ENCODE peak calls at places on chromosomes 7 and 10, in six cellular contexts. One of them, this sample, is unnamed. For H3K4me1, the result is how much of the 10 kb centered on the place peaks cover.

GRCh38 chr10:93026072-93026471 is 34.5 kb upstream of the CYP26C1 start:
- DNase-seq in tibial nerve: no peak
- DNase-seq in heart right ventricle: no peak
- DNase-seq in hepatocyte: no peak
- DNase-seq in heart left ventricle: no peak
- DNase-seq in lung: no peak
- DNase-seq in this sample: no peak

GRCh38 chr7:2172311-2173183 is 60.2 kb downstream of the MAD1L1 start:
- DNase-seq in tibial nerve: no peak
- DNase-seq in heart right ventricle: no peak
- DNase-seq in hepatocyte: peak
- DNase-seq in heart left ventricle: no peak
- DNase-seq in lung: peak
- DNase-seq in this sample: peak

GRCh38 chr10:77983384-77984341 is 45.7 kb downstream of the POLR3A start:
- DNase-seq in tibial nerve: no peak
- DNase-seq in heart right ventricle: no peak
- DNase-seq in hepatocyte: no peak
- DNase-seq in heart left ventricle: no peak
- DNase-seq in lung: no peak
- DNase-seq in this sample: peak

GRCh38 chr10:61063911-61064310 is 119.9 kb upstream of the RHOBTB1 start:
- DNase-seq in tibial nerve: no peak
- DNase-seq in heart right ventricle: no peak
- DNase-seq in hepatocyte: no peak
- DNase-seq in heart left ventricle: no peak
- DNase-seq in lung: no peak
- DNase-seq in this sample: no peak

GRCh38 chr10:84264611-84265141 is 19.8 kb downstream of the RGR start:
- DNase-seq in tibial nerve: peak
- DNase-seq in heart right ventricle: peak
- DNase-seq in hepatocyte: peak
- DNase-seq in heart left ventricle: no peak
- DNase-seq in lung: peak
- DNase-seq in this sample: peak

GRCh38 chr7:12493866-12494265 is 76.7 kb upstream of the SCIN start:
- DNase-seq in tibial nerve: no peak
- DNase-seq in heart right ventricle: no peak
- DNase-seq in hepatocyte: no peak
- DNase-seq in heart left ventricle: no peak
- DNase-seq in lung: no peak
- DNase-seq in this sample: no peak

GRCh38 chr10:3955493-3955892 is 170.5 kb upstream of the KLF6 start:
- DNase-seq in tibial nerve: no peak
- DNase-seq in heart right ventricle: no peak
- DNase-seq in hepatocyte: peak
- DNase-seq in heart left ventricle: no peak
- DNase-seq in lung: no peak
- DNase-seq in this sample: no peak

GRCh38 chr10:51377932-51378206 is 303.6 kb downstream of the PRKG1 start:
- DNase-seq in tibial nerve: no peak
- DNase-seq in heart right ventricle: no peak
- DNase-seq in hepatocyte: no peak
- DNase-seq in heart left ventricle: no peak
- DNase-seq in lung: no peak
- DNase-seq in this sample: no peak

GRCh38 chr7:10225265-10225664 is 748.4 kb upstream of the PHF14 start:
- DNase-seq in tibial nerve: no peak
- DNase-seq in heart right ventricle: no peak
- DNase-seq in hepatocyte: no peak
- DNase-seq in heart left ventricle: no peak
- DNase-seq in lung: no peak
- DNase-seq in this sample: no peak

GRCh38 chr10:80188713-80189112 is 16.6 kb downstream of the ANXA11 start:
- DNase-seq in tibial nerve: no peak
- DNase-seq in heart right ventricle: no peak
- DNase-seq in hepatocyte: no peak
- DNase-seq in heart left ventricle: no peak
- DNase-seq in lung: no peak
- DNase-seq in this sample: no peak

GRCh38 chr10:80191589-80192270 is 13.6 kb downstream of the ANXA11 start:
- DNase-seq in tibial nerve: no peak
- DNase-seq in heart right ventricle: no peak
- DNase-seq in hepatocyte: no peak
- DNase-seq in heart left ventricle: peak
- DNase-seq in lung: no peak
- DNase-seq in this sample: no peak

GRCh38 chr10:80195046-80195574 is 10.2 kb downstream of the ANXA11 start:
- DNase-seq in tibial nerve: no peak
- DNase-seq in heart right ventricle: no peak
- DNase-seq in hepatocyte: no peak
- DNase-seq in heart left ventricle: no peak
- DNase-seq in lung: no peak
- DNase-seq in this sample: no peak

GRCh38 chr10:80194373-80195045 is 10.8 kb downstream of the ANXA11 start:
- DNase-seq in tibial nerve: no peak
- DNase-seq in heart right ventricle: no peak
- DNase-seq in hepatocyte: no peak
- DNase-seq in heart left ventricle: no peak
- DNase-seq in lung: no peak
- DNase-seq in this sample: no peak

DNA sequence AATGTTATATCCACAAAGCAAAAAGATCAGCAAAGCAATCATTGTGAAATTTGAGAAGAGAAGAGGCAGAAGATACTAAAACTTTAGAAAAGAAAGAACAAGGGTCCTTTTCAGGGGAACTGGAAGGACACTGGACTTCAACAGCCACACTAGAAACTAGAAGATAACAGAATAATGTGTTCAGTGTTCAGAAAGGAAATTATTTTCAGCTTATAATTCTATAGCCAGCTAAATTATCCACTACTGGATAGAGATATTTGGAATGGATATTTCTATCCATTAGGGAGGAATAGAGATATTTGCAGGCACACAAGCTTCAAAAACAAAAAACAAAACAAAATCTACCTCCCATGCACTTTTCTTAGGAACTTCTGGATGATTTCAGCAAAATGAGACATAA is 12.8 kb downstream of the ANXA11 start:
- DNase-seq in tibial nerve: no peak
- DNase-seq in heart right ventricle: no peak
- DNase-seq in hepatocyte: no peak
- DNase-seq in heart left ventricle: no peak
- DNase-seq in lung: no peak
- DNase-seq in this sample: no peak
- H3K4me1 ChIP-seq in tibial nerve: under half
- H3K4me1 ChIP-seq in heart right ventricle: half or more
- H3K4me1 ChIP-seq in hepatocyte: under half
- H3K4me1 ChIP-seq in heart left ventricle: half or more
- H3K4me1 ChIP-seq in lung: under half
- H3K4me1 ChIP-seq in this sample: under half

DNA sequence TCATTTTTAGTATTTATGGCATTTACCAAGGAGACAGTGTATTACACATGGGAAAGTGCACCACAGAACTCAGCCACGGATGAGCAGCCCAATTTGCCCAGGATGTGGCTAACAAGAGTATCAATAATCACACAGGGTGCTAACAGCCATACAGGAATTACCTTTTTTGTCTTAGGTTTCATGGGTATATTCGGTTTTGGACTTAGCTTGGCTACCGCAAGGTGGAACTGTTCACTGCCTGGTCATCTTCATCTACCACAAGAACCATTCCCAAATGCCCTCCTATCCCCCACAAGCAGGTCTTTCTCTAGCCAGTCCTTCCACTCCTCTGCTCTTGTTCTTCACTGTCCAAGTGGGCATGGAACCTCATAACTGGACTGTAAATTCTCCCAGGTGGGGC is 6.0 kb downstream of the PDLIM1 start:
- DNase-seq in tibial nerve: no peak
- DNase-seq in heart right ventricle: no peak
- DNase-seq in hepatocyte: no peak
- DNase-seq in heart left ventricle: no peak
- DNase-seq in lung: no peak
- DNase-seq in this sample: no peak
- H3K4me1 ChIP-seq in tibial nerve: under half
- H3K4me1 ChIP-seq in heart right ventricle: half or more
- H3K4me1 ChIP-seq in hepatocyte: under half
- H3K4me1 ChIP-seq in heart left ventricle: half or more
- H3K4me1 ChIP-seq in lung: under half
- H3K4me1 ChIP-seq in this sample: under half

DNA sequence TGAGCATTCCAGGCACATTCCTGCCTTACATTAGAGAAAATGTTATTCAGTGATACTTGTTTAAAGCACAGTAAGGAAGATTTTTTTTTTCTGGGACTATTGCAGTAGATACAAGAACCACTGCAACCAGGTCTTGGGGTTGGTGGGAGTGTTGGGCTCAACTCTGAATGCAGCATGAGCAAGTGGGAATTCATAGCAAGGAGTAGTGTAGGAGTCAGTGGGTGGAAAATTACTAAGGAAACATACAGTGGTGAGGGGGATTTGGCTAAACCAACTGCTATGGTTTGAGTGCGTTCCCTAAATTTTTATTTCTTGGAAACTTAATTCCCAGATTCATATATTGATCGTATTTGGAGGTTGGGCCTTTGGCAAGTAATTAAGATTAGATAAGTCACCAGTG is 22.4 kb downstream of the WAC start:
- DNase-seq in tibial nerve: no peak
- DNase-seq in heart right ventricle: no peak
- DNase-seq in hepatocyte: no peak
- DNase-seq in heart left ventricle: no peak
- DNase-seq in lung: no peak
- DNase-seq in this sample: no peak
- H3K4me1 ChIP-seq in tibial nerve: under half
- H3K4me1 ChIP-seq in heart right ventricle: half or more
- H3K4me1 ChIP-seq in hepatocyte: under half
- H3K4me1 ChIP-seq in heart left ventricle: half or more
- H3K4me1 ChIP-seq in lung: under half
- H3K4me1 ChIP-seq in this sample: under half

GRCh38 chr7:143405158-143405557 is 3.5 kb downstream of the EPHA1 start:
- DNase-seq in tibial nerve: no peak
- DNase-seq in heart right ventricle: peak
- DNase-seq in hepatocyte: no peak
- DNase-seq in heart left ventricle: peak
- DNase-seq in lung: no peak
- DNase-seq in this sample: peak
- H3K4me1 ChIP-seq in tibial nerve: under half
- H3K4me1 ChIP-seq in heart right ventricle: under half
- H3K4me1 ChIP-seq in hepatocyte: under half
- H3K4me1 ChIP-seq in heart left ventricle: under half
- H3K4me1 ChIP-seq in lung: under half
- H3K4me1 ChIP-seq in this sample: under half

GRCh38 chr7:1055491-1056005 is 11.2 kb downstream of the GPR146 start:
- DNase-seq in tibial nerve: no peak
- DNase-seq in heart right ventricle: no peak
- DNase-seq in hepatocyte: no peak
- DNase-seq in heart left ventricle: no peak
- DNase-seq in lung: no peak
- DNase-seq in this sample: no peak

GRCh38 chr7:1053816-1054370 is 9.5 kb downstream of the GPR146 start:
- DNase-seq in tibial nerve: no peak
- DNase-seq in heart right ventricle: no peak
- DNase-seq in hepatocyte: no peak
- DNase-seq in heart left ventricle: no peak
- DNase-seq in lung: no peak
- DNase-seq in this sample: no peak

GRCh38 chr7:1056006-1056784 is 11.8 kb downstream of the GPR146 start:
- DNase-seq in tibial nerve: no peak
- DNase-seq in heart right ventricle: no peak
- DNase-seq in hepatocyte: no peak
- DNase-seq in heart left ventricle: peak
- DNase-seq in lung: peak
- DNase-seq in this sample: no peak

GRCh38 chr7:1054438-1055083 is 10.2 kb downstream of the GPR146 start:
- DNase-seq in tibial nerve: no peak
- DNase-seq in heart right ventricle: no peak
- DNase-seq in hepatocyte: no peak
- DNase-seq in heart left ventricle: peak
- DNase-seq in lung: no peak
- DNase-seq in this sample: no peak

GRCh38 chr7:1055084-1055450 is 10.7 kb downstream of the GPR146 start:
- DNase-seq in tibial nerve: peak
- DNase-seq in heart right ventricle: peak
- DNase-seq in hepatocyte: peak
- DNase-seq in heart left ventricle: peak
- DNase-seq in lung: peak
- DNase-seq in this sample: peak
- H3K4me1 ChIP-seq in tibial nerve: half or more
- H3K4me1 ChIP-seq in heart right ventricle: half or more
- H3K4me1 ChIP-seq in hepatocyte: under half
- H3K4me1 ChIP-seq in heart left ventricle: half or more
- H3K4me1 ChIP-seq in lung: under half
- H3K4me1 ChIP-seq in this sample: under half

This sample was measured in A673.